ENCODE peak calls at places on chromosomes 13 and 19, in seven cellular contexts. G, W, M, A, X, P and F are unnamed samples.

GRCh38 chr13:51643882-51644281 is 59.6 kb downstream of the WDFY2 start:
- DNase-seq in G (no peak), W (peak; percentile 11), M (no peak), A (no peak), X (no peak), P (no peak), F (no peak)

GRCh38 chr19:16358456-16358855 is 33.8 kb downstream of the KLF2 start:
- DNase-seq in G (no peak), W (no peak), M (no peak), A (no peak), X (no peak), P (no peak), F (no peak)

GRCh38 chr13:80235131-80235530 is 105.8 kb downstream of the SPRY2 start:
- DNase-seq in G (no peak), W (no peak), M (no peak), A (no peak), X (no peak), P (no peak), F (no peak)

GRCh38 chr13:79735228-79735627 is 254.3 kb downstream of the NDFIP2 start:
- DNase-seq in G (no peak), W (no peak), M (no peak), A (peak; percentile 42), X (no peak), P (no peak), F (no peak)

GRCh38 chr13:58300974-58301681 is 669.6 kb downstream of the PCDH17 start:
- DNase-seq in G (no peak), W (no peak), M (no peak), A (no peak), X (no peak), P (no peak), F (no peak)

GRCh38 chr13:106734185-106734584 is 166.2 kb upstream of the ARGLU1 start:
- DNase-seq in G (no peak), W (no peak), M (no peak), A (no peak), X (no peak), P (no peak), F (no peak)

GRCh38 chr13:107669356-107669755 is 546.0 kb downstream of the LIG4 start:
- DNase-seq in G (no peak), W (no peak), M (no peak), A (no peak), X (no peak), P (no peak), F (no peak)

GRCh38 chr13:35378939-35379338 is 97.5 kb downstream of the MAB21L1 start:
- DNase-seq in G (no peak), W (no peak), M (no peak), A (no peak), X (no peak), P (no peak), F (no peak)

GRCh38 chr13:35283856-35284255 is 192.6 kb downstream of the MAB21L1 start:
- DNase-seq in G (no peak), W (no peak), M (no peak), A (no peak), X (no peak), P (no peak), F (no peak)

GRCh38 chr13:107685876-107686275 is 529.5 kb downstream of the LIG4 start:
- DNase-seq in G (no peak), W (no peak), M (no peak), A (no peak), X (no peak), P (no peak), F (no peak)

DNA sequence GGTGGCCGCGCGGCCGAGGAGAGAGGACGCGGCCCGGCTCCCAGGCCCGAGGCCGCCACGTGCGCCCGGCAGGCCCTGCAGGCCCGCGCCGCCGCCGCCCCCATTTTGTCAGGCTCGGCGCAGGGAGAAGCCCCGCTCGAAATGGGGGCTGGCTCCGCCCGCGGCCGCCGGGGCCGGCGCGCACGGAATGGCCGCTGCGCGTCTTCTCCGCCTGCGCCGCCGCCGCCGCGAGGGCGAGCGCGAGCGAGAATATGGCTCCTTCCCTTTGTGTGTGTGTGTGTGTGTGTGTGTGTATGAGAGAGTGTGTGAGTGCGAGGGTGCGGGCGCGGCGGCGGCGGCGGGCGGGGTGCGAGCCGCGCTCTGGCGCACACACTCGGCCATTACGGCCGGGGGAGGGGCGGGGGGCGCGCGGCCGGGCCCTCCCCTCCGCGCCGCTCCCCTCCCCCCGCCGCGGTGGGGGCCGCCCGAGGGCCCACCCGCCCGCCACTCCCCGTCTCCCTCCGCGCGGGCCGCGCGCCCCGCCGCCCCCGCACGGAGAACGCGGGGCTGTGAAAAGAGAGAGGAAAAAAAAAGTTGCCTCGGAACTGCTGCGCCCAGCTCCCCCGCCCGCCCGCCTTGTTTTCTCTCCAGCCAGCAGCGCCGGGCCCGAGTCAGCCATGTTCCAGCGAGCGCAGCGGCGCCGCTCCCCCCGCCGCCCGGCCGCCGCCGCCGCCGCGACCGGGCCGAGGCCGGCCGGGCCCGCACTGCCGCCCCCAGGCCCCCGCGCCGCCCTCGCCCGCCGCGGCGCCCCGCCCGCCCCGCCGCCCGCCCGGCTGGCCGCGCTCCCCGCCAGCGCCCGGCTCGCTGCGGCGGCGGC is 1.0 kb downstream of the HMGB1 start:
- DNase-seq in G (peak; percentile 63), W (peak; percentile 22), M (peak; percentile 63), A (peak; percentile 86), X (peak; percentile 83), P (peak; percentile 65), F (peak; percentile 85)
- TF ChIP-seq POLR2A in G (peak; percentile 57), W (peak; percentile 37), M (peak; percentile 9), A (no peak), X (peak; percentile 38), P (peak; percentile 80), F (no peak)

GRCh38 chr19:17404621-17405249 is 695 bp downstream of the BST2 start:
- DNase-seq in G (no peak), W (no peak), M (no peak), A (no peak), X (no peak), P (no peak), F (no peak)

GRCh38 chr19:17406039-17406886 is 833 bp upstream of the BST2 start:
- DNase-seq in G (no peak), W (no peak), M (peak; percentile 58), A (no peak), X (no peak), P (no peak), F (no peak)

GRCh38 chr19:17406887-17407196 is 1.4 kb upstream of the BST2 start:
- DNase-seq in G (no peak), W (no peak), M (no peak), A (no peak), X (no peak), P (no peak), F (no peak)

GRCh38 chr19:17404015-17404414 is 1.4 kb downstream of the BST2 start:
- DNase-seq in G (no peak), W (no peak), M (no peak), A (no peak), X (no peak), P (no peak), F (no peak)

DNA sequence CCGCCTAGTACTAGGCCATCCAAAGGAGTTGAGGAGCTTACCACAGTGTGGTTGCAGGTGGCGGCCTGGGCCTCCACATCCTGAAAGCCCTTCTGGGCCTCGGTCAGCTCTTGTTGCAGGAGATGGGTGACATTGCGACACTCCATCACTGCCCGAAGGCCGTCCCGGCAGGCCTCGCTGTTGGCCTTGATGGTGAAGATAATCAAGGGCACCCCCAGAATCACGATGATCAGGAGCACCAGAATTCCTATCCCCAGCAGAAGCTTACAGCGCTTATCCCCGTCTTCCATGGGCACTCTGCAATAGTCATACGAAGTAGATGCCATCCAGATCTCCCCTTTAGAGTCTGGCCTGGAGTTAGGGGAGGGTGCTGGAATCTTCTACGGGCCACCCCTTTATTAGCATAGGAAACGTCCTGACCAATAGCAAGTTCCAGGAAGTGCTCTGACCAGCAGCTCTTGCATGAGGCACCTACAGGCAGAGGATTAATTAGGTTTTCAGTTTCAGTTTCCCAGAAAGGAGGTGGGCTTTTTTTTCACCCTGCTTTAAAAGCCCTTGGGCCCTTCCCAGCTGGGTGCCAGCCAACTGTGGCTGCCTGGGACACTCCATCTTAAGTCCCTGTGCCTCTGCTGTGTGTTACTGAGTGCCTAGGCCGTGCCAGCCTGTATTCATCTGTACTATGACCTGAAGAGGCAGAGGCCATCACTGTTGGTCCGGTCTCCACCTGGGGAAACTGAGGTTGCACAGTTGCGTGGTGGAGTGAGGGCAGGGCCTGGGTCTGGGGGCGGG is at the start of gene BST2:
- DNase-seq in G (peak; percentile 78), W (no peak), M (peak; percentile 77), A (peak; percentile 87), X (peak; percentile 57), P (peak; percentile 48), F (peak; percentile 76)
- TF ChIP-seq POLR2A in G (peak; percentile 49), W (no peak), M (peak; percentile 25), A (no peak), X (peak; percentile 77), P (no peak), F (peak; percentile 51)

GRCh38 chr19:48461651-48461981 is 6.2 kb downstream of the KCNJ14 start:
- DNase-seq in G (no peak), W (no peak), M (no peak), A (no peak), X (no peak), P (no peak), F (no peak)
- TF ChIP-seq POLR2A in G (no peak), W (no peak), M (no peak), A (no peak), X (no peak), P (no peak), F (no peak)

GRCh38 chr19:49684251-49684982 is 5.0 kb upstream of the ADM5 start:
- DNase-seq in G (no peak), W (peak; percentile 75), M (no peak), A (no peak), X (no peak), P (no peak), F (no peak)
- TF ChIP-seq POLR2A in G (no peak), W (no peak), M (no peak), A (no peak), X (no peak), P (no peak), F (no peak)

GRCh38 chr19:4442846-4443146 is 14.8 kb downstream of the UBXN6 start:
- DNase-seq in G (no peak), W (no peak), M (no peak), A (no peak), X (no peak), P (no peak), F (no peak)
- TF ChIP-seq POLR2A in G (no peak), W (no peak), M (no peak), A (no peak), X (no peak), P (no peak), F (no peak)

GRCh38 chr13:113430378-113431110 is 22.7 kb downstream of the ADPRHL1 start:
- DNase-seq in G (no peak), W (no peak), M (no peak), A (no peak), X (no peak), P (no peak), F (no peak)
- TF ChIP-seq POLR2A in G (no peak), W (no peak), M (no peak), A (no peak), X (no peak), P (no peak), F (no peak)

GRCh38 chr13:113451951-113452421 is 1.3 kb downstream of the ADPRHL1 start:
- DNase-seq in G (no peak), W (no peak), M (no peak), A (peak; percentile 36), X (no peak), P (no peak), F (peak; percentile 76)
- TF ChIP-seq POLR2A in G (no peak), W (no peak), M (no peak), A (no peak), X (no peak), P (no peak), F (no peak)